ENCODE peak calls at places on chromosome 19, in seven cellular contexts. Y, P, N, L, K, F and A are unnamed samples.

GRCh38 chr19:42254083-42254849 is 662 bp downstream of the ERF start:
- DNase-seq in Y (peak; percentile 66), P (peak; percentile 92), N (no peak), L (no peak), K (peak; percentile 79), F (peak; percentile 87), A (no peak)

GRCh38 chr19:5089283-5089682 is 120.4 kb downstream of the KDM4B start:
- DNase-seq in Y (no peak), P (no peak), N (no peak), L (no peak), K (no peak), F (no peak), A (no peak)

GRCh38 chr19:5057860-5058259 is 88.9 kb downstream of the KDM4B start:
- DNase-seq in Y (peak; percentile 18), P (peak; percentile 42), N (no peak), L (no peak), K (no peak), F (no peak), A (no peak)

GRCh38 chr19:4906963-4907362 is 2.3 kb upstream of the UHRF1 start:
- DNase-seq in Y (no peak), P (no peak), N (no peak), L (no peak), K (no peak), F (no peak), A (no peak)

GRCh38 chr19:10975374-10976036 is 14.7 kb downstream of the SMARCA4 start:
- DNase-seq in Y (peak; percentile 84), P (no peak), N (peak; percentile 20), L (no peak), K (peak; percentile 48), F (peak; percentile 47), A (no peak)

GRCh38 chr19:29259153-29259552 is 46.2 kb upstream of the UQCRFS1 start:
- DNase-seq in Y (no peak), P (peak; percentile 51), N (no peak), L (no peak), K (no peak), F (no peak), A (no peak)

GRCh38 chr19:6047741-6048231 is 62.5 kb downstream of the RFX2 start:
- DNase-seq in Y (peak; percentile 52), P (peak; percentile 58), N (no peak), L (no peak), K (no peak), F (peak; percentile 71), A (no peak)

GRCh38 chr19:6038634-6039405 is 60.9 kb upstream of the RANBP3 start:
- DNase-seq in Y (no peak), P (no peak), N (no peak), L (no peak), K (no peak), F (no peak), A (no peak)

GRCh38 chr19:53463263-53463662 is 4.3 kb upstream of the ZNF813 start:
- DNase-seq in Y (no peak), P (no peak), N (no peak), L (no peak), K (no peak), F (no peak), A (no peak)

GRCh38 chr19:19587776-19588175 is 30.7 kb downstream of the PBX4 start:
- DNase-seq in Y (no peak), P (no peak), N (no peak), L (no peak), K (no peak), F (no peak), A (no peak)

GRCh38 chr19:15332311-15332996 is at the start of gene BRD4:
- DNase-seq in Y (peak; percentile 65), P (peak; percentile 48), N (no peak), L (no peak), K (peak; percentile 47), F (peak; percentile 90), A (no peak)

GRCh38 chr19:46466536-46467199 is 4.7 kb downstream of the PNMA8A start:
- DNase-seq in Y (peak; percentile 89), P (no peak), N (peak; percentile 62), L (peak; percentile 87), K (no peak), F (no peak), A (peak; percentile 80)

GRCh38 chr19:1935484-1936208 is 5.3 kb upstream of the CSNK1G2 start:
- DNase-seq in Y (peak; percentile 61), P (peak; percentile 72), N (no peak), L (no peak), K (no peak), F (no peak), A (no peak)

GRCh38 chr19:4851551-4852290 is 15.7 kb downstream of the PLIN3 start:
- DNase-seq in Y (peak; percentile 65), P (peak; percentile 63), N (no peak), L (no peak), K (peak; percentile 70), F (peak; percentile 68), A (no peak)

GRCh38 chr19:52211926-52212571 is 22.2 kb downstream of the PPP2R1A start:
- DNase-seq in Y (no peak), P (no peak), N (no peak), L (no peak), K (no peak), F (no peak), A (no peak)

GRCh38 chr19:44657211-44657921 is 13.7 kb downstream of the PVR start:
- DNase-seq in Y (peak; percentile 82), P (peak; percentile 77), N (no peak), L (no peak), K (peak; percentile 67), F (peak; percentile 78), A (no peak)

GRCh38 chr19:50492303-50493052 is 15.8 kb upstream of the GARIN5A start:
- DNase-seq in Y (no peak), P (peak; percentile 49), N (no peak), L (no peak), K (no peak), F (no peak), A (no peak)

GRCh38 chr19:7288977-7289376 is 5.2 kb downstream of the INSR start:
- DNase-seq in Y (no peak), P (no peak), N (no peak), L (no peak), K (no peak), F (no peak), A (no peak)

GRCh38 chr19:9041023-9041422 is 30.8 kb upstream of the MUC16 start:
- DNase-seq in Y (no peak), P (no peak), N (no peak), L (no peak), K (no peak), F (no peak), A (no peak)

GRCh38 chr19:9044449-9044848 is 34.2 kb upstream of the MUC16 start:
- DNase-seq in Y (no peak), P (no peak), N (no peak), L (no peak), K (no peak), F (no peak), A (no peak)

GRCh38 chr19:9043524-9043923 is 33.3 kb upstream of the MUC16 start:
- DNase-seq in Y (no peak), P (no peak), N (no peak), L (no peak), K (no peak), F (no peak), A (no peak)

GRCh38 chr19:9046694-9047093 is 36.5 kb upstream of the MUC16 start:
- DNase-seq in Y (no peak), P (no peak), N (no peak), L (no peak), K (no peak), F (no peak), A (no peak)
- H3K4me3 ChIP-seq in Y (no peak overlapping the region), P (no peak overlapping the region), N (no peak overlapping the region), L (no peak overlapping the region), K (no peak overlapping the region), F (no peak overlapping the region), A (no peak overlapping the region)

GRCh38 chr19:33861950-33862349 is 65.3 kb downstream of the KCTD15 start:
- DNase-seq in Y (no peak), P (no peak), N (no peak), L (no peak), K (no peak), F (no peak), A (no peak)

GRCh38 chr19:33862991-33863390 is 66.3 kb downstream of the KCTD15 start:
- DNase-seq in Y (no peak), P (no peak), N (no peak), L (no peak), K (no peak), F (no peak), A (no peak)

GRCh38 chr19:33863436-33863835 is 66.8 kb downstream of the KCTD15 start:
- DNase-seq in Y (no peak), P (no peak), N (no peak), L (no peak), K (no peak), F (no peak), A (no peak)

GRCh38 chr19:33860691-33861090 is 64.0 kb downstream of the KCTD15 start:
- DNase-seq in Y (no peak), P (peak; percentile 30), N (no peak), L (no peak), K (no peak), F (no peak), A (no peak)

DNA sequence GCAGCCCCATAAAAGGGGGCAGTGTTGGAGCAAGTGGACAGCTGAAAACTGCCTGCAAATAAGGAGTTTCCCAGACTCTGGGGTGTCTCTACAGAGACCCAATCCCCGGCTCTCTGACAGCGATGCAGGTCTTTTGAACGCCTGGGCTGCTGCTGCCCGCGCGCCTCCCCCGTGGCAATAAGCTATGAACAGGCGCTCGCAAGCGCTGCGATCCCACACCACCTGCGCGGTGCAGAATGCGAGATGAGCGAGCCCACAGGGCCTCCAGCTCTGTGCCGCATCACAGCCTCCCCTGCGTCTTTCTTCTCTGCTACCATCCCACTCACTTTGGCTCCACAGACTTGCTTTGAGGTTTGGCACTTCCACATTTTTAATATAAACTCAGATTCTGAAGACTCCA is 62.3 kb downstream of the KCTD15 start:
- DNase-seq in Y (no peak), P (no peak), N (no peak), L (no peak), K (no peak), F (no peak), A (no peak)
- H3K4me3 ChIP-seq in Y (no peak overlapping the region), P (no peak overlapping the region), N (no peak overlapping the region), L (no peak overlapping the region), K (no peak overlapping the region), F (no peak overlapping the region), A (no peak overlapping the region)

GRCh38 chr19:38373907-38374331 is 452 bp upstream of the PSMD8 start:
- DNase-seq in Y (no peak), P (no peak), N (no peak), L (no peak), K (no peak), F (no peak), A (no peak)
- H3K4me3 ChIP-seq in Y (peak overlapping the region; percentile 26), P (peak overlapping the region; percentile 42), N (peak overlapping the region; percentile 75), L (peak overlapping the region; percentile 94), K (peak overlapping the region; percentile 28), F (peak overlapping the region; percentile 10), A (peak overlapping the region; percentile 92)

DNA sequence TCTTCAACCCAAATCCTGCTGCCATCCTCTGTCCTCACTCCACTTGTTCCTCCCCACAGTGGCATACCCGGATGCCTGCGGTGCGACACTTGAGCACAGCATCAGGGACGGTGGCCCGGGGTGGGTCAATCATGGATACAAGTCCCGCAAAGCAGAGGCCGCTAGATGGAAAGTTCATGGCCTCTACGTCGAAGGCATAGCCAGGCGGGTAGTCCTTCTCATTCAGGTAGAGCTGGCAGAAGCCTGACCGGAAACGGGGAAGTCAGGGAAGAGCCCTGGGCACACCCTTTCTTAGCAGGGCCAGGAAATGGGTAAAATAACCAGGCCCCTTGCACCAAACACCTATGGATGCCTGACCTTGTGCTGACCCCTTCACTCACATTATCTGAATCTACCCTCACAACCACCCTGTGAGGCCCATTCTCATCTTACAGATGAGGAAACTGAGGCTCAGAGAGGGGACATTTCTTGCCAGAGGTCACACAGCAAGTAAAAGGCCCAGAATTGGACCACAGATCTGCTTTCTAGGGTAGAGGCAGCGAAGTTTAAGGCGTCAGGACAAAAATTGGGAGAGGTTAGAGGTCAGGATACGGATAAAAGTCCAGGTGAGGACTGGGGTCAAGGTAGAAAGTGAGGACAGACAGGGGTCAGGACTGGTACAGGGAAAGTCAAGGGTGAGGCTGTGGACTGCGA is 6.5 kb downstream of the ATP4A start:
- DNase-seq in Y (no peak), P (no peak), N (no peak), L (no peak), K (no peak), F (no peak), A (no peak)
- H3K4me3 ChIP-seq in Y (peak overlapping the region; percentile 38), P (no peak overlapping the region), N (no peak overlapping the region), L (no peak overlapping the region), K (no peak overlapping the region), F (no peak overlapping the region), A (no peak overlapping the region)